ENCODE peak calls at places on chromosomes 5 and 9, in four cellular contexts. One of them, this sample, is unnamed.

GRCh38 chr5:168114444-168115017 is 176.9 kb upstream of the WWC1 start:
- DNase-seq in sigmoid colon: no peak
- DNase-seq in lower lobe of right lung: peak
- DNase-seq in AG04450: no peak
- DNase-seq in this sample: no peak

GRCh38 chr5:36181709-36182262 is 29.9 kb downstream of the SKP2 start:
- DNase-seq in sigmoid colon: no peak
- DNase-seq in lower lobe of right lung: no peak
- DNase-seq in AG04450: no peak
- DNase-seq in this sample: no peak

GRCh38 chr5:116011046-116011445 is 21.2 kb upstream of the ARL14EPL start:
- DNase-seq in sigmoid colon: no peak
- DNase-seq in lower lobe of right lung: no peak
- DNase-seq in AG04450: no peak
- DNase-seq in this sample: no peak

GRCh38 chr5:142386151-142387021 is 61.6 kb upstream of the SPRY4 start:
- DNase-seq in sigmoid colon: no peak
- DNase-seq in lower lobe of right lung: peak
- DNase-seq in AG04450: no peak
- DNase-seq in this sample: no peak

GRCh38 chr9:26789959-26790358 is 102.6 kb downstream of the CAAP1 start:
- DNase-seq in sigmoid colon: no peak
- DNase-seq in lower lobe of right lung: no peak
- DNase-seq in AG04450: no peak
- DNase-seq in this sample: peak

GRCh38 chr5:93582677-93583524 is at the start of gene NR2F1:
- DNase-seq in sigmoid colon: peak
- DNase-seq in lower lobe of right lung: peak
- DNase-seq in AG04450: peak
- DNase-seq in this sample: peak

GRCh38 chr5:177310757-177311173 is 933 bp downstream of the MXD3 start:
- DNase-seq in sigmoid colon: peak
- DNase-seq in lower lobe of right lung: no peak
- DNase-seq in AG04450: no peak
- DNase-seq in this sample: no peak

GRCh38 chr5:180591249-180591887 is at the start of gene SCGB3A1:
- DNase-seq in sigmoid colon: peak
- DNase-seq in lower lobe of right lung: peak
- DNase-seq in AG04450: no peak
- DNase-seq in this sample: no peak

GRCh38 chr9:123174887-123175518 is 93.4 kb downstream of the STRBP start:
- DNase-seq in sigmoid colon: no peak
- DNase-seq in lower lobe of right lung: no peak
- DNase-seq in AG04450: no peak
- DNase-seq in this sample: no peak

GRCh38 chr5:148827723-148828122 is 1.3 kb downstream of the ADRB2 start:
- DNase-seq in sigmoid colon: no peak
- DNase-seq in lower lobe of right lung: no peak
- DNase-seq in AG04450: no peak
- DNase-seq in this sample: no peak

GRCh38 chr5:148828461-148829247 is 2.2 kb downstream of the ADRB2 start:
- DNase-seq in sigmoid colon: no peak
- DNase-seq in lower lobe of right lung: no peak
- DNase-seq in AG04450: no peak
- DNase-seq in this sample: no peak

GRCh38 chr5:148829734-148830133 is 3.3 kb downstream of the ADRB2 start:
- DNase-seq in sigmoid colon: no peak
- DNase-seq in lower lobe of right lung: no peak
- DNase-seq in AG04450: no peak
- DNase-seq in this sample: no peak

GRCh38 chr5:148829248-148829594 is 2.8 kb downstream of the ADRB2 start:
- DNase-seq in sigmoid colon: no peak
- DNase-seq in lower lobe of right lung: no peak
- DNase-seq in AG04450: no peak
- DNase-seq in this sample: no peak

DNA sequence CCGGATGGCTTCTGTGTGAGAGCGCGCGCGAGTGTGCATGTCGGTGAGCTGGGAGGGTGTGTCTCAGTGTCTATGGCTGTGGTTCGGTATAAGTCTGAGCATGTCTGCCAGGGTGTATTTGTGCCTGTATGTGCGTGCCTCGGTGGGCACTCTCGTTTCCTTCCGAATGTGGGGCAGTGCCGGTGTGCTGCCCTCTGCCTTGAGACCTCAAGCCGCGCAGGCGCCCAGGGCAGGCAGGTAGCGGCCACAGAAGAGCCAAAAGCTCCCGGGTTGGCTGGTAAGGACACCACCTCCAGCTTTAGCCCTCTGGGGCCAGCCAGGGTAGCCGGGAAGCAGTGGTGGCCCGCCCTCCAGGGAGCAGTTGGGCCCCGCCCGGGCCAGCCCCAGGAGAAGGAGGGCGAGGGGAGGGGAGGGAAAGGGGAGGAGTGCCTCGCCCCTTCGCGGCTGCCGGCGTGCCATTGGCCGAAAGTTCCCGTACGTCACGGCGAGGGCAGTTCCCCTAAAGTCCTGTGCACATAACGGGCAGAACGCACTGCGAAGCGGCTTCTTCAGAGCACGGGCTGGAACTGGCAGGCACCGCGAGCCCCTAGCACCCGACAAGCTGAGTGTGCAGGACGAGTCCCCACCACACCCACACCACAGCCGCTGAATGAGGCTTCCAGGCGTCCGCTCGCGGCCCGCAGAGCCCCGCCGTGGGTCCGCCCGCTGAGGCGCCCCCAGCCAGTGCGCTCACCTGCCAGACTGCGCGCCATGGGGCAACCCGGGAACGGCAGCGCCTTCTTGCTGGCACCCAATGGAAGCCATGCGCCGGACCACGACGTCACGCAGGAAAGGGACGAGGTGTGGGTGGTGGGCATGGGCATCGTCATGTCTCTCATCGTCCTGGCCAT is at the start of gene ADRB2:
- DNase-seq in sigmoid colon: peak
- DNase-seq in lower lobe of right lung: peak
- DNase-seq in AG04450: peak
- DNase-seq in this sample: no peak
- TF ChIP-seq CTCF in sigmoid colon: no peak
- TF ChIP-seq CTCF in lower lobe of right lung: peak
- TF ChIP-seq CTCF in AG04450: no peak
- TF ChIP-seq CTCF in this sample: no peak

GRCh38 chr5:119554597-119554996 is 74.8 kb upstream of the FAM170A start:
- DNase-seq in sigmoid colon: no peak
- DNase-seq in lower lobe of right lung: no peak
- DNase-seq in AG04450: no peak
- DNase-seq in this sample: no peak

DNA sequence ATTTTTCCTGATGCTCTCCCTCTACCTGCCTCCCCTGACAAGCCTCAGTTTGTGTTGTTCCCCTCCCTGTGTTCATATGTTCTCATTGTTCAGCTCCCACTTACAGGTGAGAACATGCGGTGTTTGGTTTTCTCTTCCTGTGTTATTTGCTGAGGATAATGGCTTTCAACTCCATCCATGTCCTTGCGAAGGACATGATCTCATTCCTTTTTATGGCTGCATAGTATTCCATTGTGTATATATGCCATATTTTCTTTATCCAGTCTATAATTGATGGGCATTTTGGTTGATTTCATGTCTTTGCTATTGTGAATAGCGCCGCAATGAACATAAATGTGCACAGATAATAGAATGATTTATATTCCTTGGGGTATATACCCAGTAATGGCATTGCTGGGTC is 77.5 kb upstream of the FAM170A start:
- DNase-seq in sigmoid colon: no peak
- DNase-seq in lower lobe of right lung: no peak
- DNase-seq in AG04450: no peak
- DNase-seq in this sample: no peak
- TF ChIP-seq CTCF in sigmoid colon: no peak
- TF ChIP-seq CTCF in lower lobe of right lung: no peak
- TF ChIP-seq CTCF in AG04450: no peak
- TF ChIP-seq CTCF in this sample: no peak

GRCh38 chr5:9265391-9266287 is 280.2 kb downstream of the SEMA5A start:
- DNase-seq in sigmoid colon: no peak
- DNase-seq in lower lobe of right lung: peak
- DNase-seq in AG04450: peak
- DNase-seq in this sample: no peak
- TF ChIP-seq CTCF in sigmoid colon: no peak
- TF ChIP-seq CTCF in lower lobe of right lung: no peak
- TF ChIP-seq CTCF in AG04450: no peak
- TF ChIP-seq CTCF in this sample: no peak

DNA sequence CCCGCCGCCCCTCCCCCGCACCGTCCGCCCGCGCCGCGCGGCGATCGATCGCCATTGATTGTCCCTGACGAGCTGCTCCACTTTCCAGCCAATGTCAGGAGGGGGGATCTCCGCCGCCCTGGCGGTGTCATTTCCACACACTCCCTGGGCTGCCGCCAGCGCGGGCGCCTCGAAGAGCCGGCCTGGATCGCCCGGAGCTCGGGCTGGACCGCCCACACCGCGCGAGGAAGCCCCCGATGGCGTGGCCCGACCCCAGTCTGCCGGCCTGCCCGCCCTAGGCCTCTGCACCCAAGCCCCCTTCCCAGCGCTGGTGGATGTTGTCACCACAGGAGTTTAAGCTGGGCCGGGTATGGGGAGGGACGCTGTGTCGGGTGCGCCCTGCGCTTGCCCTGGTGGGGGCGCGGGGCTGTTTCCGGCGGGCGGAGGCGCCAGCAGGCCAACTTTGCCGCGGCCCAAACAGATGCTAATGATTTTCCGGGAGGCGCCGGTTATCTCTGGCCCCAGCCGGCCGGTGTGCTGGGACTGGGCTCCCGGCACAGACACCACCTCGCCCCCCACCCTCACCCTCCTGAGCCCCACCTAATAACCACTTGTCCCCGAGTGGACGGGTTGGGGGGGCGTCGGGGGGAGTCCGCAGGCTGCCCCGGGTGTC is 10.6 kb upstream of the CXXC5 start:
- DNase-seq in sigmoid colon: peak
- DNase-seq in lower lobe of right lung: peak
- DNase-seq in AG04450: no peak
- DNase-seq in this sample: no peak
- TF ChIP-seq CTCF in sigmoid colon: peak
- TF ChIP-seq CTCF in lower lobe of right lung: peak
- TF ChIP-seq CTCF in AG04450: peak
- TF ChIP-seq CTCF in this sample: peak

DNA sequence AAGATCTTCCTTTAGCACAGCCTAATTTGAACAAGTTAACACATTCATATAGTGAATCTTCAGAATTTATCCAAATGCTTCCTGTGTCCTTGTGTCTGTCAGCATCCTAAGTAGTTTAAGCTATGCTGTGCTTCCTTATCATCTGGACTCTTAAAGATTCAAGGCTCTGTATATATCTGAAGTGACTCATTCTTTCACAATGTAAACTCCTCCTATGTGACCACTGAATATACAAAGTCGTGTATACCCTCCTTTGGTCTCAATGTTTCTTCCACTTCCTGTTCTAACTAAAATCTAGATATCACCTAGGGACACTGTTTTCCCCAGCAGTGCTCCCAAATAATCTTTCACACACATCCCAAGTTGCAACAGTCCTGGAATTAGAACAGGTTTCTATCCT is 935.7 kb upstream of the NUDT12 start:
- DNase-seq in sigmoid colon: no peak
- DNase-seq in lower lobe of right lung: no peak
- DNase-seq in AG04450: peak
- DNase-seq in this sample: no peak
- TF ChIP-seq CTCF in sigmoid colon: no peak
- TF ChIP-seq CTCF in lower lobe of right lung: no peak
- TF ChIP-seq CTCF in AG04450: no peak
- TF ChIP-seq CTCF in this sample: no peak

GRCh38 chr9:110880123-110880522 is 158.1 kb downstream of the LPAR1 start:
- DNase-seq in sigmoid colon: no peak
- DNase-seq in lower lobe of right lung: no peak
- DNase-seq in AG04450: peak
- DNase-seq in this sample: no peak

GRCh38 chr9:110871736-110872135 is 166.5 kb downstream of the LPAR1 start:
- DNase-seq in sigmoid colon: no peak
- DNase-seq in lower lobe of right lung: no peak
- DNase-seq in AG04450: no peak
- DNase-seq in this sample: no peak

GRCh38 chr9:110869931-110870330 is 168.3 kb downstream of the LPAR1 start:
- DNase-seq in sigmoid colon: no peak
- DNase-seq in lower lobe of right lung: no peak
- DNase-seq in AG04450: no peak
- DNase-seq in this sample: no peak

GRCh38 chr9:110877376-110877775 is 160.9 kb downstream of the LPAR1 start:
- DNase-seq in sigmoid colon: no peak
- DNase-seq in lower lobe of right lung: no peak
- DNase-seq in AG04450: no peak
- DNase-seq in this sample: no peak

DNA sequence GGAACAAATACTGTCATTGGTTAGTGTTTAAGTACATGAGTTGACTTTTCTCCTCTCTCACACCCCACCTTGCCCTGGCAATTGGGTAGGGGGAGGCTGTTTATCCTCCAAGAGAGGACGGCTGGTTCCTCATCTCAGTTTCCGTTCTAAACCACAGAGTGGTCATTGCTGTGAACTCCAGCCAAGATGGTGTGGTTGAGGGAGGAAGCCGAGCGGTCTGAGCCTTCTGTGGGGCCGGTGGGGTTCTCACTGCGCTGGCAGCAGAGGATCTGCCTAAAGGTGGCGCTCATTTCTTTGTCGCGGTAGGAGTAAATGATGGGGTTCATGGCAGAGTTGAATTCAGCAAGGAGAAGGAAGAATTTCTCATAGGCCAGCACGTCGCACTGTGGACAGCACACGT is 163.0 kb downstream of the LPAR1 start:
- DNase-seq in sigmoid colon: peak
- DNase-seq in lower lobe of right lung: peak
- DNase-seq in AG04450: no peak
- DNase-seq in this sample: no peak
- TF ChIP-seq CTCF in sigmoid colon: no peak
- TF ChIP-seq CTCF in lower lobe of right lung: no peak
- TF ChIP-seq CTCF in AG04450: no peak
- TF ChIP-seq CTCF in this sample: no peak